ENCODE peak calls at places on chromosomes 5 and 9, in seven cellular contexts. U, O, R, S, P, E and H are unnamed samples.

GRCh38 chr9:111114486-111114885 is 76.2 kb upstream of the LPAR1 start:
- DNase-seq in U (no peak), O (no peak), R (no peak), S (no peak), P (no peak), E (no peak), H (no peak)

GRCh38 chr5:142170254-142170953 is 61.8 kb downstream of the NDFIP1 start:
- DNase-seq in U (no peak), O (no peak), R (no peak), S (no peak), P (no peak), E (no peak), H (no peak)

GRCh38 chr9:757246-757881 is 84.1 kb upstream of the DMRT1 start:
- DNase-seq in U (peak; percentile 73), O (no peak), R (peak; percentile 29), S (no peak), P (peak; percentile 75), E (peak; percentile 26), H (no peak)

GRCh38 chr9:113993838-113994540 is 84.1 kb downstream of the AMBP start:
- DNase-seq in U (peak; percentile 89), O (peak; percentile 85), R (no peak), S (peak; percentile 86), P (peak; percentile 72), E (no peak), H (peak; percentile 50)

GRCh38 chr5:144088211-144088965 is 82.1 kb downstream of the YIPF5 start:
- DNase-seq in U (peak; percentile 76), O (no peak), R (no peak), S (no peak), P (no peak), E (no peak), H (no peak)

GRCh38 chr5:36435516-36435915 is 133.8 kb upstream of the RANBP3L start:
- DNase-seq in U (no peak), O (no peak), R (no peak), S (no peak), P (no peak), E (no peak), H (no peak)

GRCh38 chr5:37938086-37938852 is 98.4 kb upstream of the GDNF start:
- DNase-seq in U (no peak), O (no peak), R (no peak), S (no peak), P (no peak), E (no peak), H (no peak)

GRCh38 chr9:30670805-30671562 is 1713.5 kb upstream of the ACO1 start:
- DNase-seq in U (no peak), O (no peak), R (no peak), S (no peak), P (no peak), E (no peak), H (no peak)

GRCh38 chr9:134691695-134692572 is 50.3 kb downstream of the COL5A1 start:
- DNase-seq in U (no peak), O (peak; percentile 60), R (no peak), S (no peak), P (no peak), E (no peak), H (no peak)

GRCh38 chr5:95050708-95051107 is 234.2 kb downstream of the MCTP1 start:
- DNase-seq in U (no peak), O (no peak), R (no peak), S (no peak), P (no peak), E (no peak), H (no peak)

GRCh38 chr9:120348951-120349429 is 231.0 kb downstream of the CDK5RAP2 start:
- DNase-seq in U (peak; percentile 79), O (no peak), R (no peak), S (no peak), P (peak; percentile 63), E (peak; percentile 33), H (no peak)

GRCh38 chr9:87673446-87674109 is 52.3 kb upstream of the CTSL start:
- DNase-seq in U (no peak), O (no peak), R (peak; percentile 75), S (peak; percentile 24), P (no peak), E (no peak), H (no peak)

GRCh38 chr5:67659288-67659687 is 462.7 kb upstream of the CD180 start:
- DNase-seq in U (peak; percentile 35), O (no peak), R (no peak), S (no peak), P (no peak), E (no peak), H (no peak)

GRCh38 chr5:105504-106080 is 13.6 kb downstream of the PLEKHG4B start:
- DNase-seq in U (no peak), O (no peak), R (peak; percentile 55), S (no peak), P (no peak), E (no peak), H (no peak)
- H3K4me1 ChIP-seq in U (peaks cover 30% of the 10 kb centered on the region), O (no peaks in the 10 kb centered on the region), R (no peaks in the 10 kb centered on the region), S (no peaks in the 10 kb centered on the region), P (no peaks in the 10 kb centered on the region), E (no peaks in the 10 kb centered on the region), H (no peaks in the 10 kb centered on the region)

GRCh38 chr9:10855847-10856246 is 243.0 kb upstream of the PTPRD start:
- DNase-seq in U (peak; percentile 27), O (no peak), R (no peak), S (no peak), P (peak; percentile 3), E (no peak), H (no peak)
- TF ChIP-seq CTCF in U (peak; percentile 25), O (no peak), R (no peak), S (no peak), P (peak; percentile 20), E (peak; percentile 27), H (no peak)

GRCh38 chr9:101158361-101158760 is 129.8 kb downstream of the PLPPR1 start:
- DNase-seq in U (no peak), O (no peak), R (no peak), S (no peak), P (no peak), E (no peak), H (no peak)
- H3K4me1 ChIP-seq in U (no peaks in the 10 kb centered on the region), O (no peaks in the 10 kb centered on the region), R (no peaks in the 10 kb centered on the region), S (no peaks in the 10 kb centered on the region), P (no peaks in the 10 kb centered on the region), E (no peaks in the 10 kb centered on the region), H (no peaks in the 10 kb centered on the region)

GRCh38 chr5:80866372-80866771 is 93.8 kb upstream of the RASGRF2 start:
- DNase-seq in U (no peak), O (no peak), R (no peak), S (no peak), P (no peak), E (no peak), H (no peak)

GRCh38 chr5:80867233-80867632 is 92.9 kb upstream of the RASGRF2 start:
- DNase-seq in U (peak; percentile 64), O (no peak), R (no peak), S (no peak), P (no peak), E (no peak), H (no peak)

GRCh38 chr5:80871541-80871961 is 88.6 kb upstream of the RASGRF2 start:
- DNase-seq in U (peak; percentile 48), O (no peak), R (no peak), S (no peak), P (peak; percentile 51), E (no peak), H (no peak)

GRCh38 chr5:80874162-80874561 is 86.0 kb upstream of the RASGRF2 start:
- DNase-seq in U (no peak), O (no peak), R (no peak), S (no peak), P (no peak), E (no peak), H (no peak)

GRCh38 chr5:80870442-80870841 is 89.7 kb upstream of the RASGRF2 start:
- DNase-seq in U (peak; percentile 11), O (no peak), R (no peak), S (no peak), P (no peak), E (no peak), H (no peak)
- TF ChIP-seq CTCF in U (no peak), O (no peak), R (no peak), S (no peak), P (no peak), E (no peak), H (no peak)

DNA sequence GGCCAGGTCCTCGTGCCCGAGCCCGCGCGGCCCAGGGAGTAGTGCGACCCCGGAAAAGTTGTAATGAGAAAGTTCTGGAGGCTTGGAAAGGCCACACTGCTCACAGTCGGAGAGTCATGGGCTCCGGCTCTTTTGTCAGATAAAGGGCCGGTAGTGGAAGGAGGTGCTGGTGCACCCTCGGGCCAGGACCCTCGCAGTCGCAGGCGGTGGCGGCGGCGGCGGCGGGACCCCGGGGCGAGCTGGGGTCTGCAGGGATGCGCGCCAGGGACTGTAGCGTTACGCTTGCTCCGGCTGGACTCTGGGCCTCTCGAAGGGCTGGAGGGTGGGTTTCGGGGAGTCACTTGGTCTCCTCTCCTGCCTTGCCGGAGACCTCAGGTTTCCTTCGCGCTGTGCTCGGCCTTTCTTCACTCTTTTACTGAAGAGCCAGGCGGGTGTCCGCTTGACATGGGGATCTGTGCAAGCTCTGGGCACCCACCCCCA is 1.5 kb downstream of the RORB start:
- DNase-seq in U (peak; percentile 1), O (no peak), R (no peak), S (no peak), P (no peak), E (peak; percentile 50), H (no peak)
- H3K4me1 ChIP-seq in U (peaks cover 5% of the 10 kb centered on the region), O (peaks cover 31% of the 10 kb centered on the region), R (peaks cover 44% of the 10 kb centered on the region), S (no peaks in the 10 kb centered on the region), P (no peaks in the 10 kb centered on the region), E (peaks cover 58% of the 10 kb centered on the region), H (peaks cover 20% of the 10 kb centered on the region)

GRCh38 chr9:33151007-33151557 is 16.1 kb downstream of the B4GALT1 start:
- DNase-seq in U (peak; percentile 97), O (no peak), R (no peak), S (no peak), P (peak; percentile 97), E (no peak), H (peak; percentile 40)

GRCh38 chr9:33148367-33149019 is 18.6 kb downstream of the B4GALT1 start:
- DNase-seq in U (no peak), O (no peak), R (no peak), S (no peak), P (no peak), E (no peak), H (no peak)

GRCh38 chr9:33151601-33152000 is 15.5 kb downstream of the B4GALT1 start:
- DNase-seq in U (no peak), O (no peak), R (no peak), S (no peak), P (no peak), E (no peak), H (no peak)

GRCh38 chr9:33146298-33146697 is 20.8 kb downstream of the B4GALT1 start:
- DNase-seq in U (no peak), O (peak; percentile 41), R (no peak), S (no peak), P (no peak), E (no peak), H (no peak)

GRCh38 chr9:33147770-33148169 is 19.4 kb downstream of the B4GALT1 start:
- DNase-seq in U (no peak), O (no peak), R (no peak), S (no peak), P (no peak), E (no peak), H (no peak)
- TF ChIP-seq CTCF in U (no peak), O (no peak), R (no peak), S (no peak), P (no peak), E (no peak), H (no peak)

GRCh38 chr5:54426209-54426608 is 29.3 kb upstream of the HSPB3 start:
- DNase-seq in U (no peak), O (no peak), R (no peak), S (no peak), P (no peak), E (no peak), H (no peak)

GRCh38 chr5:54425258-54425657 is 30.2 kb upstream of the HSPB3 start:
- DNase-seq in U (no peak), O (no peak), R (peak; percentile 89), S (no peak), P (no peak), E (no peak), H (no peak)
- H3K4me1 ChIP-seq in U (peaks cover 22% of the 10 kb centered on the region), O (no peaks in the 10 kb centered on the region), R (no peaks in the 10 kb centered on the region), S (no peaks in the 10 kb centered on the region), P (no peaks in the 10 kb centered on the region), E (no peaks in the 10 kb centered on the region), H (no peaks in the 10 kb centered on the region)